ENCODE peak calls at places on chromosomes 1 and 21, in four cellular contexts. One of them, this sample, is unnamed.

GRCh38 chr1:17255336-17255735 is 6.4 kb downstream of the PADI3 start:
- DNase-seq in BJ: no peak
- DNase-seq in heart left ventricle: no peak
- DNase-seq in endodermal cell: no peak
- DNase-seq in this sample: no peak

GRCh38 chr21:16250282-16250681 is 520.5 kb downstream of the USP25 start:
- DNase-seq in BJ: no peak
- DNase-seq in heart left ventricle: no peak
- DNase-seq in endodermal cell: no peak
- DNase-seq in this sample: no peak

GRCh38 chr1:103129255-103129654 is 20.9 kb upstream of the COL11A1 start:
- DNase-seq in BJ: peak; percentile 41
- DNase-seq in heart left ventricle: no peak
- DNase-seq in endodermal cell: no peak
- DNase-seq in this sample: no peak

GRCh38 chr1:172449012-172449584 is 5.2 kb upstream of the PIGC start:
- DNase-seq in BJ: no peak
- DNase-seq in heart left ventricle: no peak
- DNase-seq in endodermal cell: no peak
- DNase-seq in this sample: peak; percentile 35

GRCh38 chr1:181659348-181659957 is 176.1 kb downstream of the CACNA1E start:
- DNase-seq in BJ: no peak
- DNase-seq in heart left ventricle: no peak
- DNase-seq in endodermal cell: no peak
- DNase-seq in this sample: no peak

GRCh38 chr1:54121482-54122130 is 31.2 kb downstream of the CDCP2 start:
- DNase-seq in BJ: no peak
- DNase-seq in heart left ventricle: peak; percentile 82
- DNase-seq in endodermal cell: peak; percentile 96
- DNase-seq in this sample: peak; percentile 41

GRCh38 chr1:58762806-58763205 is 21.0 kb downstream of the JUN start:
- DNase-seq in BJ: no peak
- DNase-seq in heart left ventricle: no peak
- DNase-seq in endodermal cell: no peak
- DNase-seq in this sample: no peak

GRCh38 chr1:30305061-30305460 is 418.3 kb downstream of the MATN1 start:
- DNase-seq in BJ: no peak
- DNase-seq in heart left ventricle: no peak
- DNase-seq in endodermal cell: no peak
- DNase-seq in this sample: no peak

GRCh38 chr1:101288491-101288944 is 51.7 kb downstream of the S1PR1 start:
- DNase-seq in BJ: peak; percentile 60
- DNase-seq in heart left ventricle: peak; percentile 40
- DNase-seq in endodermal cell: peak; percentile 82
- DNase-seq in this sample: no peak

GRCh38 chr21:35323947-35324346 is 274.8 kb upstream of the RUNX1 start:
- DNase-seq in BJ: no peak
- DNase-seq in heart left ventricle: peak; percentile 45
- DNase-seq in endodermal cell: no peak
- DNase-seq in this sample: no peak

GRCh38 chr1:46820076-46820475 is 21.2 kb downstream of the CYP4B1 start:
- DNase-seq in BJ: no peak
- DNase-seq in heart left ventricle: no peak
- DNase-seq in endodermal cell: no peak
- DNase-seq in this sample: no peak

GRCh38 chr1:223503348-223503747 is 110.1 kb downstream of the CCDC185 start:
- DNase-seq in BJ: no peak
- DNase-seq in heart left ventricle: no peak
- DNase-seq in endodermal cell: no peak
- DNase-seq in this sample: no peak

GRCh38 chr1:64398937-64399336 is 71.0 kb upstream of the CACHD1 start:
- DNase-seq in BJ: no peak
- DNase-seq in heart left ventricle: no peak
- DNase-seq in endodermal cell: no peak
- DNase-seq in this sample: no peak

GRCh38 chr1:64393790-64394189 is 76.1 kb upstream of the CACHD1 start:
- DNase-seq in BJ: no peak
- DNase-seq in heart left ventricle: no peak
- DNase-seq in endodermal cell: no peak
- DNase-seq in this sample: no peak

GRCh38 chr1:64392109-64392508 is 77.8 kb upstream of the CACHD1 start:
- DNase-seq in BJ: no peak
- DNase-seq in heart left ventricle: no peak
- DNase-seq in endodermal cell: peak; percentile 76
- DNase-seq in this sample: no peak

GRCh38 chr1:64401285-64401684 is 68.6 kb upstream of the CACHD1 start:
- DNase-seq in BJ: no peak
- DNase-seq in heart left ventricle: no peak
- DNase-seq in endodermal cell: no peak
- DNase-seq in this sample: no peak

GRCh38 chr1:64396817-64397216 is 73.1 kb upstream of the CACHD1 start:
- DNase-seq in BJ: no peak
- DNase-seq in heart left ventricle: no peak
- DNase-seq in endodermal cell: peak; percentile 73
- DNase-seq in this sample: no peak
- TF ChIP-seq CTCF in BJ: no peak
- TF ChIP-seq CTCF in heart left ventricle: no peak
- TF ChIP-seq CTCF in endodermal cell: peak; percentile 66
- TF ChIP-seq CTCF in this sample: peak; percentile 7

DNA sequence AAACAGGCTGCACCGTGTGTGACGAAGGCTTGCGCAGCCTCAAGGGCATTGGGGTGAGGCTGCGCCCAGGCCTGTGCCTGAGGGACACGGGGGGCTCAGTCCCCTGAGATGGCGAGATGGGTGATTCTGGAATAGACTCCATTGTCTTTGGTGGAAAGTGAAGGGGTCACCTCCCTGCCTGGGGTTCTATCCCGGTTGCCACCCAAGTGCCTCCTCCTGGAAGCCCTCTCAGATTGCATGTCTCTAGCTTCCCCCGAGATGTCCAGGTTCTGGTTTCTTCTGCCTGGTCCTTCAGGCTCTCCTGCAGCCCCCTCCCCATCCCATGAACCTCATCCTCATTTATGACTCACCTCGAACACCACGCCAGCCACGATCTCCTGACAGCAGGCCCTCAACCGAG is 22.4 kb upstream of the MFN2 start:
- DNase-seq in BJ: no peak
- DNase-seq in heart left ventricle: no peak
- DNase-seq in endodermal cell: no peak
- DNase-seq in this sample: no peak
- H3K36me3 ChIP-seq in BJ: peaks cover 46% of the 10 kb centered on the region
- H3K36me3 ChIP-seq in heart left ventricle: peaks cover 85% of the 10 kb centered on the region
- H3K36me3 ChIP-seq in endodermal cell: peaks cover 42% of the 10 kb centered on the region
- H3K36me3 ChIP-seq in this sample: peaks cover 2% of the 10 kb centered on the region

DNA sequence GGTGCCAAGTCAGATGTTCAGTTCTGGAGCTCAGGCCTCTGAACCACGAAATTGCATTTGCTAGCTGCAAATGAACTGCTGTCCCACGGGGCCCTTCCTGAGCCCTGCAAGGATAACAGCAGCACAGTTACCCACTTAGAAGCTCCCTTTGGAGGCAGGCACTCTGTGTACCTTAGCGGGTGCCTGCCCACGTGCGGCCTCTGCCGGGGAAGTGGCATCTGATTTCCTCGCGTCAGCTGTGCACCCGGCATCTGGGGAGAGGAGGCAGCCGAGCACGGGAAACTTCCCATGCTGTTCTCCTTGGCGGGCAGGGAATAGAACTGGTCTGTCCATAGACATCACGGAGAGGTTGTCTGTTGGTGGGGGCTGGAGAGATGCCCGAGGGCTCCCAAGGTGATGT is 148.0 kb upstream of the C1orf174 start:
- DNase-seq in BJ: no peak
- DNase-seq in heart left ventricle: no peak
- DNase-seq in endodermal cell: no peak
- DNase-seq in this sample: no peak
- H3K27me3 ChIP-seq in BJ: no peaks in the 10 kb centered on the region
- H3K27me3 ChIP-seq in heart left ventricle: no peaks in the 10 kb centered on the region
- H3K27me3 ChIP-seq in endodermal cell: no peaks in the 10 kb centered on the region
- H3K27me3 ChIP-seq in this sample: peaks cover 3% of the 10 kb centered on the region

GRCh38 chr1:3411806-3412205 is 42.7 kb upstream of the ARHGEF16 start:
- DNase-seq in BJ: no peak
- DNase-seq in heart left ventricle: no peak
- DNase-seq in endodermal cell: no peak
- DNase-seq in this sample: no peak

GRCh38 chr1:3412376-3412775 is 42.1 kb upstream of the ARHGEF16 start:
- DNase-seq in BJ: no peak
- DNase-seq in heart left ventricle: no peak
- DNase-seq in endodermal cell: no peak
- DNase-seq in this sample: no peak

GRCh38 chr1:3417082-3417728 is 37.3 kb upstream of the ARHGEF16 start:
- DNase-seq in BJ: no peak
- DNase-seq in heart left ventricle: no peak
- DNase-seq in endodermal cell: no peak
- DNase-seq in this sample: no peak

GRCh38 chr1:3415260-3415952 is 39.1 kb upstream of the ARHGEF16 start:
- DNase-seq in BJ: no peak
- DNase-seq in heart left ventricle: peak; percentile 81
- DNase-seq in endodermal cell: no peak
- DNase-seq in this sample: no peak

GRCh38 chr1:3413975-3414710 is 40.3 kb upstream of the ARHGEF16 start:
- DNase-seq in BJ: no peak
- DNase-seq in heart left ventricle: no peak
- DNase-seq in endodermal cell: no peak
- DNase-seq in this sample: no peak
- TF ChIP-seq CTCF in BJ: no peak
- TF ChIP-seq CTCF in heart left ventricle: no peak
- TF ChIP-seq CTCF in endodermal cell: peak; percentile 56
- TF ChIP-seq CTCF in this sample: no peak

DNA sequence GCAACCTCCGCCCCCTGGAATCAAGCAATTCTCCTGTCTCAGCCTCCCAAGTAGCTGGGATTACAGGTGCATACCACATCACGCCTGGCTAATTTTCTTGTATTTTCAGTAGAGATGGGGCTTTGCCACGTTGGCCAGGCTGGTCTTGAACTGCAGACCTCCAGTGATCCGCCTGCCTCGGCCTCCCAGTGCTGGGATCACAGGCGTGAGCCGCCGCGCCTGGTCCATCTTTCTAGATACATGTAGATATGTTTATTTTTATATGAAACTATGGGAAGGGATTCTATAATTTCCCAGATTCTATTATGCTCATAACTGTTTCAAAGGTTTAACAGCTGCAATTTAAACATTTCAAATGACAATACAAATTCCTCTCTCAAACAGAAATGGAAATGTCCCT is 27.1 kb downstream of the CLCC1 start:
- DNase-seq in BJ: no peak
- DNase-seq in heart left ventricle: no peak
- DNase-seq in endodermal cell: no peak
- DNase-seq in this sample: no peak
- H3K36me3 ChIP-seq in BJ: peaks cover 7% of the 10 kb centered on the region
- H3K36me3 ChIP-seq in heart left ventricle: peaks cover 95% of the 10 kb centered on the region
- H3K36me3 ChIP-seq in endodermal cell: peaks cover 92% of the 10 kb centered on the region
- H3K36me3 ChIP-seq in this sample: peaks cover 1% of the 10 kb centered on the region

GRCh38 chr1:31726715-31727114 is 22.9 kb upstream of the COL16A1 start:
- DNase-seq in BJ: no peak
- DNase-seq in heart left ventricle: no peak
- DNase-seq in endodermal cell: no peak
- DNase-seq in this sample: no peak
- H3K27me3 ChIP-seq in BJ: peaks cover 2% of the 10 kb centered on the region
- H3K27me3 ChIP-seq in heart left ventricle: no peaks in the 10 kb centered on the region
- H3K27me3 ChIP-seq in endodermal cell: no peaks in the 10 kb centered on the region
- H3K27me3 ChIP-seq in this sample: no peaks in the 10 kb centered on the region

GRCh38 chr1:2431503-2431902 is 19.1 kb upstream of the PEX10 start:
- DNase-seq in BJ: no peak
- DNase-seq in heart left ventricle: no peak
- DNase-seq in endodermal cell: no peak
- DNase-seq in this sample: no peak

GRCh38 chr1:2431095-2431494 is 18.7 kb upstream of the PEX10 start:
- DNase-seq in BJ: no peak
- DNase-seq in heart left ventricle: no peak
- DNase-seq in endodermal cell: no peak
- DNase-seq in this sample: no peak

GRCh38 chr1:2430592-2430973 is 18.2 kb upstream of the PEX10 start:
- DNase-seq in BJ: no peak
- DNase-seq in heart left ventricle: no peak
- DNase-seq in endodermal cell: no peak
- DNase-seq in this sample: no peak

GRCh38 chr1:2428490-2428889 is 16.1 kb upstream of the PEX10 start:
- DNase-seq in BJ: no peak
- DNase-seq in heart left ventricle: no peak
- DNase-seq in endodermal cell: no peak
- DNase-seq in this sample: no peak

DNA sequence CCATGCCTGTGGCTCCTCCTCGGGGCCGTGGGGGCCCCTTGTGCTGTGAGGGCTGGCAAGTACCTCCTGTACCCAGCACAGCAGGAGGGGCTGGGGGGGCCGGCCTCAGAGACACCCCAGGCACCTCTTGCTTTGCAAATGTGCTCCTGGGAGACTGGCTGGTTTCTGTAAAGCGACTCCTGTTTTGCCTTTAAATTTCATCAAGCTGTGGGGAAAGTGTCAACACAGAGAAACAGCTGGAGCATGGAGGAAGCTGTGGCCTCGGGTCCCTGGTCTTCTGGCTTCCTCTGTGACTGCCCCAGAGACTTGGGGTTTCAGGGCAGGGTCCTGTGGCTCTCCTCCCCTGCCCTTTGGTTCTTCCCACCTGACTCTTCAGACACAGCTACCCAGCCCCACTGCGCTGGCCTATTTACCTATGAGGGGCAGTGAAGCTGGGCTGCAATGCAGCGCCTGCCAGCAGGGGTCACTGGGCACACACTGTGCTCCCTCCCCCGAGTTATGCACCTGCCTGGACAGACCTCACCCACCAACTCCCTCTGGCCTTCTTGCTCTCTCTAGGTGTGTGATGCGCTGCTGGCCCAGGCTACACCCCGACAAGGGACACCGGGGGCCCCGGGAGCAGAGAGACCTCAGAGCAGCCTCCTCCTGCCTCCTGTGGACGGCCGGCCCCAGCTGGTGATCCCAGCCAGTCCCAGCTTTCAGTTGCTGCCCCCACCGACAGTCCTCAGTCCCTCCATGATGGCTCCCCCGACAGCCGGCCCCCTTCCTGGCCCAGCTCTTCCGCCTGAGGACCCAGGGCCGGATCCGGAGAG is 17.6 kb upstream of the PEX10 start:
- DNase-seq in BJ: no peak
- DNase-seq in heart left ventricle: no peak
- DNase-seq in endodermal cell: peak; percentile 77
- DNase-seq in this sample: no peak
- TF ChIP-seq CTCF in BJ: peak; percentile 42
- TF ChIP-seq CTCF in heart left ventricle: no peak
- TF ChIP-seq CTCF in endodermal cell: peak; percentile 67
- TF ChIP-seq CTCF in this sample: peak; percentile 32

DNA sequence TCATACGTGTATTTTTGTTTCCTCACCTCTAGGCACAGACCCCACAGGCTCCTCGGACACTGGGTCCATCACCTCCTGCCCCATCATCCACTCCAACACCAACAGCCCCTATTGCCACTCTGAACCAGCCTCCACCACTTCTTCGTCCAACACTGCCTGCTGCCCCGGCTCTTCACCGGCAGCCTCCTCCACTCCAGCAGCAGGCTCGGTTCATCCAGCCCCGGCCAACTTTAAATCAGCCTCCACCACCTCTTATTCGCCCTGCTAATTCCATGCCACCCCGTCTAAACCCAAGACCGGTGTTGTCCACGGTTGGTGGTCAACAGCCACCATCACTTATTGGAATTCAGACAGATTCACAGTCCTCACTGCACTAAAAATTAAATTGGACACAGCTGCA is 13.2 kb upstream of the TRAF5 start:
- DNase-seq in BJ: no peak
- DNase-seq in heart left ventricle: no peak
- DNase-seq in endodermal cell: no peak
- DNase-seq in this sample: no peak
- H3K36me3 ChIP-seq in BJ: peaks cover 3% of the 10 kb centered on the region
- H3K36me3 ChIP-seq in heart left ventricle: peaks cover 56% of the 10 kb centered on the region
- H3K36me3 ChIP-seq in endodermal cell: peaks cover 78% of the 10 kb centered on the region
- H3K36me3 ChIP-seq in this sample: no peaks in the 10 kb centered on the region